ENCODE peak calls at places on chromosomes 13 and 19, in seven cellular contexts. U is spleen, G is OCI-LY7, Z is foreskin fibroblast, T is astrocyte of the spinal cord, L is cardiac fibroblast, E is HL-60. B is an unnamed sample.

GRCh38 chr19:28710278-28710677 is 502.7 kb downstream of the UQCRFS1 start:
- DNase-seq in U (no peak), L (peak; percentile 84), E (peak; percentile 19), T (peak; percentile 65), G (peak; percentile 76), Z (peak; percentile 44), B (peak; percentile 19)

GRCh38 chr13:20796791-20797513 is 23.2 kb upstream of the EEF1AKMT1 start:
- DNase-seq in G (no peak), L (no peak), Z (peak; percentile 43), T (no peak), E (no peak), U (no peak), B (peak; percentile 4)

GRCh38 chr13:32150239-32150638 is 118.7 kb downstream of the FRY start:
- DNase-seq in U (no peak), G (no peak), L (peak; percentile 7), E (no peak), T (no peak), Z (no peak), B (no peak)

GRCh38 chr19:11798391-11799296 is at the start of gene ZNF491:
- DNase-seq in T (peak; percentile 88), G (peak; percentile 94), Z (peak; percentile 89), L (peak; percentile 87), E (peak; percentile 63), U (peak; percentile 97), B (peak; percentile 34)

GRCh38 chr19:55549500-55550320 is 4.4 kb upstream of the SBK3 start:
- DNase-seq in T (peak; percentile 85), Z (peak; percentile 62), E (no peak), U (no peak), G (peak; percentile 34), L (peak; percentile 94), B (peak; percentile 88)

GRCh38 chr13:79492313-79492798 is 11.4 kb downstream of the NDFIP2 start:
- DNase-seq in G (no peak), Z (no peak), L (peak; percentile 33), T (peak; percentile 19), U (no peak), E (no peak), B (no peak)

GRCh38 chr13:113155201-113155600 is 3.2 kb upstream of the PROZ start:
- DNase-seq in E (peak; percentile 29), T (no peak), G (no peak), Z (no peak), U (no peak), L (no peak), B (no peak)

GRCh38 chr13:22770891-22771290 is 409.9 kb upstream of the SGCG start:
- DNase-seq in L (no peak), E (no peak), U (no peak), Z (no peak), T (no peak), G (no peak), B (no peak)

GRCh38 chr19:10478476-10478875 is 24.7 kb downstream of the KEAP1 start:
- DNase-seq in E (no peak), Z (peak; percentile 16), T (no peak), L (no peak), G (no peak), U (no peak), B (no peak)

GRCh38 chr19:46579286-46579944 is 21.7 kb upstream of the CALM3 start:
- DNase-seq in T (no peak), E (peak; percentile 27), U (no peak), Z (no peak), L (peak; percentile 23), G (peak; percentile 47), B (no peak)

GRCh38 chr19:56076413-56076998 is 44.6 kb downstream of the ZNF787 start:
- DNase-seq in U (peak; percentile 48), G (peak; percentile 61), L (peak; percentile 72), E (peak; percentile 57), Z (peak; percentile 29), T (peak; percentile 48), B (peak; percentile 12)

GRCh38 chr19:7792286-7792685 is 29.2 kb downstream of the CLEC4M start:
- DNase-seq in G (no peak), T (no peak), U (no peak), L (no peak), E (no peak), Z (no peak), B (no peak)

GRCh38 chr13:35953537-35954206 is 177.5 kb downstream of the DCLK1 start:
- DNase-seq in U (no peak), E (peak; percentile 8), Z (peak; percentile 69), G (peak; percentile 28), T (peak; percentile 91), L (peak; percentile 98), B (peak; percentile 64)

GRCh38 chr13:95536629-95537241 is 15.8 kb upstream of the CLDN10 start:
- DNase-seq in L (peak; percentile 60), U (no peak), Z (peak; percentile 10), E (no peak), T (peak; percentile 54), G (peak; percentile 27), B (no peak)

GRCh38 chr19:6740589-6741348 is 1.3 kb downstream of the TRIP10 start:
- DNase-seq in L (peak; percentile 33), G (peak; percentile 64), Z (no peak), E (no peak), T (peak; percentile 37), U (peak; percentile 88), B (no peak)

GRCh38 chr13:99577934-99578917 is 77.0 kb downstream of the TM9SF2 start:
- DNase-seq in L (peak; percentile 45), U (no peak), T (no peak), G (no peak), Z (no peak), E (peak; percentile 38), B (no peak)

GRCh38 chr13:81577601-81578000 is 1236.7 kb upstream of the SPRY2 start:
- DNase-seq in U (no peak), G (no peak), Z (no peak), L (no peak), T (peak; percentile 64), E (no peak), B (no peak)

DNA sequence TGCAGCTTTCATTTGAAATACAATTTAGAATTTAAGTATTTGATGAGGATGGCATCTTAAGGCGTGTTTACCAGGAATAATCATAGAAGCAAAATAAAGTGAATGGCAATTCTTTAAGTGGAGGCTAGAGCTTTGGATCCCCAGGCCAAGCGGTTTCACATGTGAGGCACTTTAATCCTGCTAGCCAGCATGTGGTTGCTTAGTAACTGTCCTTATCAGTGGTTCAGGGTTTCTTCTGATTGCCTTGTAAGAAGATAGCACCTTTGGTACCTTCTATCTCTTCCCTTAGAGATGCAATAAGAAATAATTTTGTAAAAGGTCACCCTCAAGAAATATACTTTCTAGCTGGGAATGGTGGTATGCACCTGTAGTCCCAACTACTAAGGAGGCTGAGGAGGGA is 38.9 kb upstream of the SERP2 start:
- DNase-seq in G (no peak), E (no peak), U (no peak), Z (no peak), L (no peak), T (no peak), B (no peak)
- TF ChIP-seq CTCF in G (no peak), E (no peak), U (no peak), Z (no peak), L (no peak), T (no peak), B (no peak)

DNA sequence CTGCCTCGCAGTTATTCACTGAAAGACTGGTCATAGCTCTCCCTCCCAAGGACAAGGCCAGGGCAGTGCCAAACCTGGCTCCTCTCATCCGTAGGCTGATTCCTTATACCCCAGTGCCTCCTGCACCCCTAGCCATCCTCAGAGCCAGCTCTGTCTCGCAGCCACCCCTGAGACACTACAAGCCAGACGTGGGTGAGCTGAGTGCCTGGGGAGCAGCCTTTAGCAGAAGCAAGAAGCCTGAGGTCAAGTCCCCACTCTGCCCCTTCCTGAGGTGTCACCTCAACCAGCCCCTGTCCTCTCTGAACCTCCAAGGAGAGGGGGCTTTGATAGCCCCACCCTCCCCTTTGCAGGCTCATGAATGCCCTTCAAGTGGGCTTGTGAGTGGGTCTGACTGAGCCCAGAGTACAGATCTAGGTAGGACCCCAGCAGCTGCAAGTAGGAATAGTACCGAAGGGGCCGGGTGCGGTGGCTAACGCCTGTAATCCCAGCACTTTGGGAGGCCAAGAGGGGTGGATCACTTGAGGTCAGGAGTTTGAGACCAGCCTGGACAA is 14.8 kb upstream of the AKAP8L start:
- DNase-seq in L (no peak), Z (no peak), G (no peak), T (no peak), E (no peak), U (peak; percentile 78), B (no peak)
- H3K4me3 ChIP-seq in L (peak overlapping the region; percentile 89), Z (peak overlapping the region; percentile 82), G (peak overlapping the region; percentile 89), T (peak overlapping the region; percentile 59), E (peak overlapping the region; percentile 75), U (peak overlapping the region; percentile 79), B (peak overlapping the region; percentile 64)

DNA sequence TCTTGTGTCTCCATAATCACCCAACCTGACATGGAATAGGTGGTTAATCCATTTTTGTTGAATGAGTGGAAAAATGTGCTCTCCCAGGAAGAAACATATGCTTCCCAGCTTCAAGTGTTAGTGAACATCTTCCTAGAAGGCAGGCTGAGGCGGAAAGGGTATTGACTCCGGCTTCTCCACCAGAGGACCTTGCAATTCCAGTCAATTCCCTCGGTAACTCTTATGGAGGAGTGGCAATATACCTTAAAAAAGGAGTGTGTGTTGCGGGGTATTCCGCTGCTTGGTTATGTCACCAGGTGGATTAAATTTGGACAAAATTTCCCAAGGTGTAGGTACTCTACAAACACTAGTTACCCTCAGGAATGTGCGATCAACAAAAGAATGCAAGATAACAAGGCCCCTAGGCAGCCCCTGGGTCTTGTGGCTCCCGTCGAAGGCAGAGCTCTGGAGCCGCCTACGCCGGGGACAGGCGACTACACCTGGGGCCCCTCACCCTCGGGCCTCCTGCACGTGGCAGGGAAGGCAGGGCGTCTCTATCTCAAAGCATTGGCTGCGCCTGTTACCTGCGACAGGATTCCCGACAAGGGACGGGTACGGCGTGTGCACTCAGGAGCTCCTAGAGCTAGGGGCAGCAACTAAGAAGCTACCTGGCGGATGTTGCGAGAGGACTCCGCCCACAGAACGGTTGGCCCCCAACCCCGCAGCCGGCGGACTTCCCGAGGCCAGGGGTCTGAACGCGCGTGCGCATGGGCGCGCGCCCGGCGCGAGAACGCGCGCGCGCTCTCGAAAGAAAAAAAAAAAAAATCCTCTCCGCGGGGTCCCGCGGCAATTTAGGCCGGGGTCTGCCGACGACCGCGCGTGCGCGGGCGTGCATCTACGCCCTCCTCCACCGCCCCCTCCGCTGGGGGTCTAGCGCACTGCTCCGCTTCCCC is at the start of gene WDR87:
- DNase-seq in Z (peak; percentile 29), G (peak; percentile 84), T (peak; percentile 21), E (peak; percentile 12), U (peak; percentile 92), L (peak; percentile 13), B (no peak)
- TF ChIP-seq CTCF in Z (peak; percentile 18), G (no peak), T (peak; percentile 16), E (no peak), U (no peak), L (no peak), B (no peak)

DNA sequence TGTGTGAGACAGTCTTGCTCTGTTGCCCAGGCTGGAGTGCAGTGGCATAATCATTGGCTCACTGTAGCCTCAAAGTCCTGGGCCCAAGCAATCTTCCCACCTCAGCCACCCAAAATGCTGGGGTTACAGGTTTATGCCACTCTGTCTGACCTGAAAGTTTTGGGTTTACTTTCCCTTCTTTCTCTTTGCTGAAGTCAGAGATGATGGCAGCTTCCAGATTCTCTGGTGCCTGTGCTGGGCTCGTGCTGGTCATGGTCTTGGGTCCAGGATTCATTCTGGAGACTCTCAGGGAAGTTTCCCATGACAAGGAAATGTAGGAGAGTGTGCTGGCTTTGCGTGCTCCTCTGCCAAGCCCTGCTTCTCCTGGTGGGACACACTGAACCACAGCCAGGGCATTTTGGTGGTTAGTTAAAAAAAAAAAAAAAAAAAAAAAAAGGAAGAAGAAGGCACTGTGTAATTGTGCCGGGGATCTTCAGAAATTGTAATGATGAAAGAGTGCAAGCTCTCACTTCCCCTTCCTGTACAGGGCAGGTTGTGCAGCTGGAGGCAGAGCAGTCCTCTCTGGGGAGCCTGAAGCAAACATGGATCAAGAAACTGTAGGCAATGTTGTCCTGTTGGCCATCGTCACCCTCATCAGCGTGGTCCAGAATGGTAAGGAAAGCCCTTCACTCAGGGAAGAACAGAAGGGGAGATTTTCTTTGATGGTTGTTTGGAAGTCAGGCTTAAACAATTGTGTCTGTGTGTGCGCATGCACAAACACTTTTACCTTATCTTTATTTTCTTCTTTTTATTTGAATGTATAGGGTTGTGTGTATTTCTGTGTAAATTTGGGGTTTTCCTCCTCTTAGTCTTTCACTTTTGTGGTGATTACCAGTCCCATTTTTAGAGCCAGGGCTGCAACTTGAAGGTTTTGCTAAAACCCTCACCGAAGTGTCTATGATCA is at the start of gene ALOX5AP:
- DNase-seq in L (no peak), T (no peak), G (peak; percentile 92), Z (no peak), E (peak; percentile 94), U (peak; percentile 84), B (no peak)
- H3K4me3 ChIP-seq in L (no peak within 1 kb of the TSS), T (no peak within 1 kb of the TSS), G (peak within 1 kb of the TSS; percentile 77), Z (no peak within 1 kb of the TSS), E (peak within 1 kb of the TSS; percentile 55), U (peak within 1 kb of the TSS; percentile 46), B (no peak within 1 kb of the TSS)